ENCODE peak calls at places on chromosomes 11 and 22, in seven cellular contexts. S, Q, J, Z, D, K and Y are unnamed samples.

GRCh38 chr11:93474122-93474521 is 69.1 kb downstream of the SMCO4 start:
- DNase-seq in S (no peak), Q (no peak), J (no peak), Z (peak), D (no peak), K (peak), Y (no peak)

GRCh38 chr22:22408731-22409696 is 99.5 kb downstream of the ZNF280B start:
- DNase-seq in S (peak), Q (no peak), J (peak), Z (no peak), D (peak), K (peak), Y (no peak)

GRCh38 chr11:69588270-69588669 is 52.7 kb upstream of the CCND1 start:
- DNase-seq in S (peak), Q (peak), J (no peak), Z (no peak), D (peak), K (no peak), Y (peak)

GRCh38 chr22:21624120-21624879 is 5.5 kb downstream of the YDJC start:
- DNase-seq in S (peak), Q (no peak), J (no peak), Z (peak), D (peak), K (peak), Y (no peak)

GRCh38 chr11:5809122-5809519 is 397 bp downstream of the OR52N2 start:
- DNase-seq in S (no peak), Q (no peak), J (peak), Z (no peak), D (no peak), K (no peak), Y (no peak)

GRCh38 chr22:33919591-33920501 is at the start of gene LARGE1:
- DNase-seq in S (peak), Q (no peak), J (peak), Z (peak), D (peak), K (no peak), Y (no peak)

GRCh38 chr11:7904910-7905309 is 26.2 kb downstream of the OR10A6 start:
- DNase-seq in S (peak), Q (no peak), J (no peak), Z (no peak), D (peak), K (no peak), Y (no peak)

GRCh38 chr22:38864361-38865191 is 7.4 kb downstream of the CBX6 start:
- DNase-seq in S (no peak), Q (no peak), J (no peak), Z (no peak), D (no peak), K (peak), Y (no peak)

GRCh38 chr11:94171693-94172440 is 43.2 kb downstream of the PANX1 start:
- DNase-seq in S (peak), Q (no peak), J (peak), Z (peak), D (peak), K (peak), Y (no peak)

GRCh38 chr22:41522813-41523212 is 21.5 kb downstream of the POLR3H start:
- DNase-seq in S (no peak), Q (no peak), J (no peak), Z (no peak), D (no peak), K (no peak), Y (no peak)

GRCh38 chr11:91231226-91231625 is 993.4 kb upstream of the FAT3 start:
- DNase-seq in S (no peak), Q (no peak), J (no peak), Z (peak), D (no peak), K (peak), Y (no peak)

GRCh38 chr11:2775626-2776350 is 76.0 kb upstream of the KCNQ1OT1 start:
- DNase-seq in S (no peak), Q (no peak), J (no peak), Z (no peak), D (no peak), K (no peak), Y (no peak)

GRCh38 chr11:65183201-65183891 is 1.6 kb downstream of the CAPN1 start:
- DNase-seq in S (no peak), Q (no peak), J (no peak), Z (no peak), D (no peak), K (no peak), Y (no peak)

GRCh38 chr11:462107-462890 is 12.2 kb downstream of the PTDSS2 start:
- DNase-seq in S (no peak), Q (no peak), J (no peak), Z (no peak), D (no peak), K (no peak), Y (no peak)

GRCh38 chr11:13343931-13344717 is 66.5 kb downstream of the BMAL1 start:
- DNase-seq in S (peak), Q (peak), J (peak), Z (peak), D (peak), K (peak), Y (no peak)

GRCh38 chr11:2570841-2571597 is 126.2 kb downstream of the KCNQ1 start:
- DNase-seq in S (no peak), Q (no peak), J (no peak), Z (no peak), D (no peak), K (no peak), Y (no peak)

GRCh38 chr11:110903830-110904229 is 191.6 kb upstream of the ARHGAP20 start:
- DNase-seq in S (peak), Q (peak), J (no peak), Z (no peak), D (peak), K (peak), Y (peak)

GRCh38 chr22:17969732-17970131 is 54.6 kb downstream of the MICAL3 start:
- DNase-seq in S (peak), Q (no peak), J (no peak), Z (peak), D (peak), K (no peak), Y (peak)

GRCh38 chr11:132056689-132057088 is 686.3 kb downstream of the NTM start:
- DNase-seq in S (peak), Q (peak), J (no peak), Z (no peak), D (peak), K (peak), Y (peak)

GRCh38 chr11:78742430-78742829 is 167.8 kb upstream of the NARS2 start:
- DNase-seq in S (peak), Q (no peak), J (no peak), Z (no peak), D (peak), K (peak), Y (no peak)

GRCh38 chr22:47259990-47260389 is 497.5 kb downstream of the TBC1D22A start:
- DNase-seq in S (no peak), Q (no peak), J (no peak), Z (no peak), D (peak), K (peak), Y (no peak)

GRCh38 chr11:76610871-76611475 is 59.6 kb downstream of the LRRC32 start:
- DNase-seq in S (no peak), Q (no peak), J (no peak), Z (peak), D (no peak), K (no peak), Y (no peak)

GRCh38 chr22:37248251-37248650 is 4.2 kb upstream of the RAC2 start:
- DNase-seq in S (no peak), Q (no peak), J (no peak), Z (no peak), D (no peak), K (no peak), Y (no peak)

GRCh38 chr11:31768744-31769143 is 42.4 kb downstream of the PAX6 start:
- DNase-seq in S (no peak), Q (no peak), J (peak), Z (no peak), D (no peak), K (no peak), Y (no peak)

GRCh38 chr11:75576445-75577049 is 14.5 kb downstream of the SERPINH1 start:
- DNase-seq in S (peak), Q (no peak), J (peak), Z (no peak), D (peak), K (no peak), Y (no peak)

GRCh38 chr11:104694259-104695070 is 203.8 kb downstream of the CASP12 start:
- DNase-seq in S (peak), Q (peak), J (no peak), Z (no peak), D (peak), K (no peak), Y (no peak)

GRCh38 chr11:33860926-33861325 is 30.9 kb downstream of the LMO2 start:
- DNase-seq in S (no peak), Q (no peak), J (no peak), Z (no peak), D (no peak), K (no peak), Y (no peak)

GRCh38 chr11:63609536-63609935 is 4.7 kb downstream of the PLAAT3 start:
- DNase-seq in S (no peak), Q (no peak), J (no peak), Z (no peak), D (no peak), K (no peak), Y (no peak)

GRCh38 chr11:86416494-86416893 is 41.8 kb downstream of the CCDC81 start:
- DNase-seq in S (peak), Q (no peak), J (no peak), Z (no peak), D (no peak), K (no peak), Y (no peak)
- H3K4me3 ChIP-seq in S (no peak), Q (no peak), J (no peak), Z (no peak), D (no peak), K (no peak), Y (no peak)

GRCh38 chr11:119421351-119421750 is 1.6 kb downstream of the THY1 start:
- DNase-seq in S (peak), Q (no peak), J (peak), Z (no peak), D (peak), K (peak), Y (no peak)
- H3K4me3 ChIP-seq in S (peak), Q (peak), J (peak), Z (no peak), D (peak), K (peak), Y (peak)

GRCh38 chr11:66328307-66329144 is 7.7 kb downstream of the RIN1 start:
- DNase-seq in S (peak), Q (no peak), J (peak), Z (peak), D (peak), K (peak), Y (no peak)
- H3K4me3 ChIP-seq in S (no peak), Q (no peak), J (no peak), Z (no peak), D (no peak), K (no peak), Y (no peak)

GRCh38 chr22:42930810-42931420 is 73.8 kb upstream of the ARFGAP3 start:
- DNase-seq in S (peak), Q (no peak), J (peak), Z (no peak), D (no peak), K (no peak), Y (no peak)

GRCh38 chr22:42931421-42932196 is 74.5 kb upstream of the ARFGAP3 start:
- DNase-seq in S (peak), Q (no peak), J (peak), Z (no peak), D (no peak), K (no peak), Y (no peak)

GRCh38 chr22:42933783-42934144 is 76.7 kb upstream of the ARFGAP3 start:
- DNase-seq in S (peak), Q (peak), J (peak), Z (no peak), D (peak), K (no peak), Y (peak)

GRCh38 chr22:42932857-42933782 is 76.0 kb upstream of the ARFGAP3 start:
- DNase-seq in S (peak), Q (no peak), J (peak), Z (no peak), D (no peak), K (no peak), Y (no peak)

DNA sequence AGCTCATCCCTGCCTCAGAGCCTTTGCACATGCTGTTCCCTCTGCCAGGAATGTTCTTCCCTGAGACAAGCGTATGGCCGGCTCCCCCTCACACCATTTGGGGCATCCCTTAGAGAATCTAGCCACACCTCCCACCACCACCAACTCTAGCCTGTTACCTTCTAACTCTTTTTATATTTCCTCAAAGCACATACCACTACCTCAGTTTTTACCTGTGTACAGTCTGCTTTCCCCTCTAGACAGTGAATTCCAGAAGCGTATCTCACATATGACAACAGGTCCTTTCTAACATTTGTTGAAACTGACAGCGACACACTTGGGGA is 75.1 kb upstream of the ARFGAP3 start:
- DNase-seq in S (no peak), Q (no peak), J (no peak), Z (no peak), D (no peak), K (no peak), Y (no peak)
- H3K4me3 ChIP-seq in S (no peak), Q (no peak), J (peak), Z (no peak), D (no peak), K (no peak), Y (no peak)

GRCh38 chr22:23762866-23763578 is at the start of gene C22orf15:
- DNase-seq in S (peak), Q (no peak), J (no peak), Z (no peak), D (no peak), K (peak), Y (no peak)
- H3K4me3 ChIP-seq in S (no peak), Q (peak), J (peak), Z (no peak), D (no peak), K (peak), Y (peak)

GRCh38 chr11:35784699-35785098 is 122.1 kb downstream of the TRIM44 start:
- DNase-seq in S (no peak), Q (no peak), J (peak), Z (no peak), D (no peak), K (no peak), Y (no peak)

GRCh38 chr11:35785287-35786167 is 123.0 kb downstream of the TRIM44 start:
- DNase-seq in S (no peak), Q (no peak), J (peak), Z (no peak), D (no peak), K (no peak), Y (no peak)

GRCh38 chr11:35786918-35787557 is 124.5 kb downstream of the TRIM44 start:
- DNase-seq in S (peak), Q (peak), J (no peak), Z (peak), D (peak), K (no peak), Y (no peak)

GRCh38 chr11:35786188-35786587 is 123.6 kb downstream of the TRIM44 start:
- DNase-seq in S (peak), Q (no peak), J (no peak), Z (no peak), D (peak), K (no peak), Y (no peak)

GRCh38 chr11:35787626-35788025 is 125.1 kb downstream of the TRIM44 start:
- DNase-seq in S (no peak), Q (no peak), J (no peak), Z (no peak), D (no peak), K (no peak), Y (no peak)
- H3K4me3 ChIP-seq in S (no peak), Q (no peak), J (no peak), Z (no peak), D (no peak), K (no peak), Y (no peak)

GRCh38 chr22:19723165-19723989 is at the start of gene GP1BB:
- DNase-seq in S (no peak), Q (no peak), J (peak), Z (peak), D (no peak), K (no peak), Y (no peak)
- H3K4me3 ChIP-seq in S (no peak), Q (no peak), J (no peak), Z (peak), D (no peak), K (no peak), Y (no peak)